ENCODE peak calls at places on chromosome 15, in seven cellular contexts. T, X, Y, M, P, F and C are unnamed samples.

GRCh38 chr15:96369351-96369750 is 38.9 kb downstream of the NR2F2 start:
- DNase-seq in X (no peak), F (no peak), Y (no peak), T (no peak), M (no peak), P (no peak), C (no peak)

GRCh38 chr15:60575995-60576394 is 97.1 kb upstream of the ICE2 start:
- DNase-seq in Y (no peak), M (peak; percentile 15), F (peak; percentile 32), X (no peak), T (no peak), P (no peak), C (no peak)

GRCh38 chr15:92801412-92801773 is 98.7 kb upstream of the CHD2 start:
- DNase-seq in P (no peak), F (no peak), M (no peak), Y (no peak), T (no peak), X (no peak), C (no peak)

GRCh38 chr15:38069001-38069400 is 134.6 kb downstream of the TMCO5A start:
- DNase-seq in F (peak; percentile 33), X (no peak), M (peak; percentile 89), P (no peak), T (no peak), Y (no peak), C (no peak)

GRCh38 chr15:40845511-40846284 is 1.9 kb downstream of the SPINT1 start:
- DNase-seq in Y (peak; percentile 80), X (no peak), T (no peak), F (no peak), P (no peak), M (peak; percentile 97), C (no peak)

GRCh38 chr15:37109952-37110630 is 9.7 kb upstream of the MEIS2 start:
- DNase-seq in X (no peak), Y (no peak), T (peak; percentile 69), P (peak; percentile 89), F (peak; percentile 75), M (no peak), C (peak; percentile 60)

GRCh38 chr15:101445562-101446526 is 43.7 kb downstream of the PCSK6 start:
- DNase-seq in X (no peak), Y (no peak), P (peak; percentile 71), F (no peak), T (peak; percentile 69), M (peak; percentile 61), C (no peak)

GRCh38 chr15:96171271-96171739 is 159.2 kb upstream of the NR2F2 start:
- DNase-seq in M (peak; percentile 13), Y (no peak), P (no peak), T (no peak), F (peak; percentile 26), X (no peak), C (no peak)

GRCh38 chr15:74826372-74826819 is at the start of gene CPLX3:
- DNase-seq in P (no peak), X (no peak), M (peak; percentile 60), T (peak; percentile 38), Y (no peak), F (peak; percentile 83), C (no peak)

GRCh38 chr15:59410448-59410896 is 27.5 kb upstream of the FAM81A start:
- DNase-seq in T (no peak), M (no peak), F (no peak), P (no peak), X (no peak), Y (no peak), C (no peak)

GRCh38 chr15:57462391-57462790 is 86.1 kb downstream of the CGNL1 start:
- DNase-seq in X (no peak), F (no peak), P (no peak), Y (no peak), M (peak; percentile 20), T (no peak), C (no peak)
- TF ChIP-seq CTCF in X (no peak), F (no peak), P (no peak), Y (no peak), M (peak; percentile 17), T (no peak), C (no peak)

GRCh38 chr15:76866716-76867321 is 38.3 kb downstream of the SCAPER start:
- DNase-seq in M (peak; percentile 12), Y (no peak), F (peak; percentile 37), T (no peak), X (no peak), P (no peak), C (no peak)
- TF ChIP-seq CTCF in M (peak; percentile 67), Y (peak; percentile 27), F (peak; percentile 69), T (peak; percentile 8), X (no peak), P (no peak), C (peak; percentile 35)

DNA sequence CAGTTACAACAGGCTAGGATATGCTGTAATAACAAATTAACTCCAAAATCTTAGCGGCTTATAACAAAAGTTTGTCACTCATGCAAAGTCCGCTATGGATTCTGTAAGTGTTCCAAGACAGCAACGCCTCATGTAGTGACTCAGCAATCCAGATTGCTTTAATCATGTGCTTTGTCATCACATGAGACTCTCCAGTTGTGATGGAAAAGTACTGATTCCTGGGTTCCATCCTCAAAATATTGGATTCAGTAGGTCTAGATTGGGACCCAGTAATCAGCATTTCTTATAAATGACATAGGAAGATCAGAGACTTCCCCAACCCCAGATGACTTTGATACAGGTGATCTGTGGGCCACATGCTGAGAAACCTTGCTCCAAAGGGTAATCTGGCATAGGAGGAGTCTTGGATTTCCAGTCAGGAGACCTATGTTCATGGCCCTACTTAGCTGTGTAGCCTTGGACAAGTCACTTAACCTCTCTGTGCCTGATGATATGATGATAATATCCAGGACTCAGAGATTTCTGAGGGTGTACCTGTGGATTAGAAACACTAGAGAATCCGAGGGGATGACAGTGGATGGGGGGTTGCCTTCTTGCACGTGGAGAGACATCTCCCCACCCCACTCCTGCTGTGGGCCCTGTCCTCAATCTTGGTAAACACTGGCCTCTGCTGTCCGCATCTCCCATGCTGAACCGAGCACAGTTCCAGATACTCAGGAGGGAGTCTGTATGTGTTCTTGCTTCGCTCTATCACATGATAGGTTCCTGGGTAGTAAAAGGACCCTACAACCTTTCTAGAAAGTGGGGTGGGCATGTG is 65.5 kb downstream of the CORO2B start:
- DNase-seq in P (peak; percentile 55), F (no peak), T (no peak), M (no peak), Y (no peak), X (peak; percentile 46), C (no peak)
- TF ChIP-seq CTCF in P (no peak), F (peak; percentile 11), T (no peak), M (no peak), Y (no peak), X (no peak), C (no peak)

DNA sequence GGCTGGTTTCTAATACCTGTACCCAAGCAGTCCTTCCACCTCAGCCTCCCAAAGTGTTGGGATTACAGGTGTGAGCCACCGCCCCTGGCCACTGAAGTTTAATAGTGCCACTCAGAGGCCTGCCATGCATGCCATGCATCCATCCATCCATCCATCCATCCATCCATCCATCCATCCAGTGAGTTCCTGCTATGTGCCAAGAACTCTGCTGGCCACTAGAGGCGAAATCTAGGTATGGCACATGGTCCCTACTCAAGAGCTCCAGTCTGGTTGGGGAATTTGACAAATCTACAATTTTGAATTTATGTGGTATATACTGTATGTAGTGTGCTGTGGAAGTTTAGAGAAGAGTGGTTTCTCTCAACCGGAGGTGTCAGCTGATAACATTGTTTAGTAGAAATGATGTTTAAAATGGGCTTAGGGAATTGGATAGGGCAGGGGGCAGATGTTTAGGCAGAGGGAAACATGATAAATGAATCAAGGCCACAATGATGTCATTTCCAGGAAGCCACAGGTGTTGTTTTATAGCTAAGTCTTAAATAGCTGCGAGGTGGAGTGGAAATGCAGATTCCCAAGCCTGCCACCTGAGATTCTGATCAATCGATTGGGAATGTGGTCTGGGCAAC is 384.4 kb upstream of the C2CD4B start:
- DNase-seq in P (no peak), M (peak; percentile 48), X (no peak), F (peak; percentile 56), T (no peak), Y (no peak), C (peak; percentile 53)
- TF ChIP-seq CTCF in P (no peak), M (peak; percentile 72), X (no peak), F (peak; percentile 72), T (peak; percentile 10), Y (peak; percentile 34), C (peak; percentile 63)

GRCh38 chr15:29400701-29401100 is 131.1 kb upstream of the NSMCE3 start:
- DNase-seq in M (no peak), P (no peak), T (no peak), X (no peak), F (no peak), Y (no peak), C (no peak)

GRCh38 chr15:29405564-29405963 is 135.9 kb upstream of the NSMCE3 start:
- DNase-seq in P (no peak), F (no peak), M (no peak), X (no peak), Y (no peak), T (no peak), C (no peak)

GRCh38 chr15:29401644-29402043 is 132.0 kb upstream of the NSMCE3 start:
- DNase-seq in F (no peak), P (no peak), Y (no peak), M (no peak), T (no peak), X (no peak), C (no peak)

GRCh38 chr15:29398907-29399306 is 129.3 kb upstream of the NSMCE3 start:
- DNase-seq in Y (no peak), X (no peak), F (no peak), P (no peak), T (no peak), M (no peak), C (no peak)

GRCh38 chr15:29403778-29404177 is 134.2 kb upstream of the NSMCE3 start:
- DNase-seq in F (peak; percentile 63), P (no peak), T (no peak), Y (no peak), X (no peak), M (no peak), C (no peak)
- TF ChIP-seq CTCF in F (peak; percentile 50), P (no peak), T (no peak), Y (no peak), X (no peak), M (no peak), C (no peak)

DNA sequence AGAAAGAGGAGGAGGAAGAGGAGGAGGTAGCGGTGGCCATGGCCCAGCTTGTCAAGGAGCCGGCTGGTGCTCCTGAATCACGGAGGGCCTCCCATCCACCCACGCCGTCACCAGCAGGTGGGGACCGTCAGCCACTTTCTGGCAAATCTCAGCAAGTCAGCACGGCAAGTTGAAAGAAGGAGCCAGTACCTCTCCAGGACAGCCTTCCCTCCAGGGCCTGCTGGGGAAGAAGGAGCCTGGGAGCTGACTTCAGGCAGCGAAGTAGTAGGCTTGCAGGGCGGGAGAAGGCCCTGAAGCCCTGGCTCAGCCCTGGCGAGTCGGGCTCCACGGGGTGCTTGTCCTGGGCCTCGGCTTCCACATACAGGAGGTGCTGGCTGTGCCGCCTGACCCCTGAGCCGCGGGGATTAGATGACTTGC is 99.2 kb upstream of the TRPM1 start:
- DNase-seq in F (peak; percentile 78), P (peak; percentile 85), T (peak; percentile 75), M (no peak), Y (peak; percentile 88), X (no peak), C (peak; percentile 78)
- TF ChIP-seq CTCF in F (peak; percentile 61), P (no peak), T (peak; percentile 52), M (peak; percentile 52), Y (peak; percentile 65), X (no peak), C (peak; percentile 17)

GRCh38 chr15:100131321-100132224 is 210.2 kb downstream of the ADAMTS17 start:
- DNase-seq in X (peak; percentile 74), P (no peak), T (peak; percentile 77), Y (peak; percentile 62), F (peak; percentile 49), M (no peak), C (no peak)
- TF ChIP-seq CTCF in X (no peak), P (no peak), T (peak; percentile 52), Y (peak; percentile 50), F (peak; percentile 44), M (no peak), C (no peak)